ENCODE peak calls at places on chromosomes 5 and 9, in six cellular contexts. One of them, this sample, is unnamed.

GRCh38 chr5:8192840-8193239 is 323.9 kb downstream of the MTRR start:
- DNase-seq in adrenal gland: no peak
- DNase-seq in left ventricle myocardium inferior: no peak
- DNase-seq in A549: no peak
- DNase-seq in Peyer's patch: no peak
- DNase-seq in stomach: no peak
- DNase-seq in this sample: no peak

GRCh38 chr5:2332521-2332920 is 419.0 kb downstream of the IRX2 start:
- DNase-seq in Peyer's patch: no peak
- DNase-seq in adrenal gland: no peak
- DNase-seq in stomach: no peak
- DNase-seq in left ventricle myocardium inferior: no peak
- DNase-seq in A549: no peak
- DNase-seq in this sample: no peak

GRCh38 chr9:107547772-107548297 is 58.3 kb upstream of the KLF4 start:
- DNase-seq in Peyer's patch: no peak
- DNase-seq in left ventricle myocardium inferior: no peak
- DNase-seq in adrenal gland: peak; percentile 23
- DNase-seq in A549: no peak
- DNase-seq in stomach: no peak
- DNase-seq in this sample: peak; percentile 15

GRCh38 chr5:169956126-169956525 is 24.2 kb downstream of the INSYN2B start:
- DNase-seq in Peyer's patch: no peak
- DNase-seq in left ventricle myocardium inferior: no peak
- DNase-seq in stomach: no peak
- DNase-seq in A549: no peak
- DNase-seq in adrenal gland: no peak
- DNase-seq in this sample: peak; percentile 45

GRCh38 chr5:1195916-1196315 is 5.5 kb upstream of the SLC6A19 start:
- DNase-seq in A549: no peak
- DNase-seq in left ventricle myocardium inferior: no peak
- DNase-seq in stomach: no peak
- DNase-seq in adrenal gland: no peak
- DNase-seq in Peyer's patch: no peak
- DNase-seq in this sample: no peak

GRCh38 chr5:78399115-78399514 is 38.7 kb downstream of the SCAMP1 start:
- DNase-seq in left ventricle myocardium inferior: no peak
- DNase-seq in Peyer's patch: no peak
- DNase-seq in A549: no peak
- DNase-seq in stomach: no peak
- DNase-seq in adrenal gland: no peak
- DNase-seq in this sample: peak; percentile 80

GRCh38 chr5:175797521-175798038 is 73.8 kb upstream of the CPLX2 start:
- DNase-seq in adrenal gland: peak; percentile 22
- DNase-seq in A549: no peak
- DNase-seq in left ventricle myocardium inferior: no peak
- DNase-seq in Peyer's patch: no peak
- DNase-seq in stomach: no peak
- DNase-seq in this sample: no peak

GRCh38 chr9:131714161-131714646 is 25.7 kb downstream of the RAPGEF1 start:
- DNase-seq in adrenal gland: no peak
- DNase-seq in stomach: peak; percentile 73
- DNase-seq in Peyer's patch: no peak
- DNase-seq in left ventricle myocardium inferior: peak; percentile 64
- DNase-seq in A549: no peak
- DNase-seq in this sample: peak; percentile 87

GRCh38 chr5:2289380-2289779 is 406.7 kb upstream of the IRX4 start:
- DNase-seq in A549: no peak
- DNase-seq in adrenal gland: no peak
- DNase-seq in Peyer's patch: no peak
- DNase-seq in left ventricle myocardium inferior: no peak
- DNase-seq in stomach: no peak
- DNase-seq in this sample: no peak

GRCh38 chr5:107196500-107196899 is 474.2 kb downstream of the EFNA5 start:
- DNase-seq in Peyer's patch: no peak
- DNase-seq in left ventricle myocardium inferior: no peak
- DNase-seq in adrenal gland: no peak
- DNase-seq in A549: no peak
- DNase-seq in stomach: no peak
- DNase-seq in this sample: no peak

GRCh38 chr5:93476211-93476851 is 104.7 kb downstream of the NR2F1-AS1 start:
- DNase-seq in stomach: no peak
- DNase-seq in Peyer's patch: no peak
- DNase-seq in left ventricle myocardium inferior: no peak
- DNase-seq in adrenal gland: no peak
- DNase-seq in A549: no peak
- DNase-seq in this sample: no peak

GRCh38 chr9:127589955-127590370 is 22.1 kb upstream of the STXBP1 start:
- DNase-seq in A549: peak; percentile 78
- DNase-seq in left ventricle myocardium inferior: no peak
- DNase-seq in adrenal gland: peak; percentile 73
- DNase-seq in Peyer's patch: peak; percentile 38
- DNase-seq in stomach: peak; percentile 70
- DNase-seq in this sample: peak; percentile 79

GRCh38 chr5:399296-400281 is 43.4 kb upstream of the EXOC3 start:
- DNase-seq in left ventricle myocardium inferior: peak; percentile 86
- DNase-seq in A549: peak; percentile 35
- DNase-seq in Peyer's patch: peak; percentile 72
- DNase-seq in stomach: peak; percentile 74
- DNase-seq in adrenal gland: peak; percentile 61
- DNase-seq in this sample: peak; percentile 99

GRCh38 chr5:124678478-124678877 is 68.0 kb downstream of the ZNF608 start:
- DNase-seq in Peyer's patch: no peak
- DNase-seq in adrenal gland: no peak
- DNase-seq in A549: no peak
- DNase-seq in stomach: no peak
- DNase-seq in left ventricle myocardium inferior: peak; percentile 22
- DNase-seq in this sample: no peak

GRCh38 chr9:91603940-91604339 is 180.3 kb upstream of the NFIL3 start:
- DNase-seq in A549: no peak
- DNase-seq in adrenal gland: no peak
- DNase-seq in Peyer's patch: no peak
- DNase-seq in left ventricle myocardium inferior: no peak
- DNase-seq in stomach: no peak
- DNase-seq in this sample: no peak

GRCh38 chr5:139691275-139691629 is 43.1 kb downstream of the CXXC5 start:
- DNase-seq in Peyer's patch: no peak
- DNase-seq in A549: no peak
- DNase-seq in adrenal gland: no peak
- DNase-seq in left ventricle myocardium inferior: no peak
- DNase-seq in stomach: no peak
- DNase-seq in this sample: no peak

GRCh38 chr5:138339086-138339456 is 1.0 kb downstream of the FAM53C start:
- DNase-seq in stomach: peak; percentile 35
- DNase-seq in adrenal gland: no peak
- DNase-seq in A549: no peak
- DNase-seq in Peyer's patch: no peak
- DNase-seq in left ventricle myocardium inferior: no peak
- DNase-seq in this sample: no peak

GRCh38 chr9:134068742-134069535 is 1.1 kb upstream of the BRD3 start:
- DNase-seq in left ventricle myocardium inferior: peak; percentile 16
- DNase-seq in stomach: peak; percentile 26
- DNase-seq in A549: no peak
- DNase-seq in Peyer's patch: no peak
- DNase-seq in adrenal gland: peak; percentile 32
- DNase-seq in this sample: no peak

GRCh38 chr5:170508036-170508435 is 4.2 kb downstream of the KCNIP1 start:
- DNase-seq in stomach: no peak
- DNase-seq in A549: no peak
- DNase-seq in left ventricle myocardium inferior: no peak
- DNase-seq in adrenal gland: no peak
- DNase-seq in Peyer's patch: no peak
- DNase-seq in this sample: no peak

GRCh38 chr5:116564756-116565593 is 9.6 kb downstream of the SEMA6A start:
- DNase-seq in stomach: no peak
- DNase-seq in A549: no peak
- DNase-seq in Peyer's patch: no peak
- DNase-seq in left ventricle myocardium inferior: no peak
- DNase-seq in adrenal gland: no peak
- DNase-seq in this sample: no peak

GRCh38 chr9:15999422-16000339 is 446.8 kb downstream of the CCDC171 start:
- DNase-seq in stomach: no peak
- DNase-seq in Peyer's patch: no peak
- DNase-seq in left ventricle myocardium inferior: no peak
- DNase-seq in adrenal gland: no peak
- DNase-seq in A549: peak; percentile 50
- DNase-seq in this sample: peak; percentile 89

GRCh38 chr5:72412283-72413055 is 92.3 kb downstream of the PTCD2 start:
- DNase-seq in stomach: no peak
- DNase-seq in Peyer's patch: no peak
- DNase-seq in A549: no peak
- DNase-seq in left ventricle myocardium inferior: no peak
- DNase-seq in adrenal gland: no peak
- DNase-seq in this sample: peak; percentile 89

GRCh38 chr5:169442354-169443248 is 141.0 kb upstream of the SPDL1 start:
- DNase-seq in stomach: no peak
- DNase-seq in adrenal gland: no peak
- DNase-seq in Peyer's patch: no peak
- DNase-seq in A549: no peak
- DNase-seq in left ventricle myocardium inferior: no peak
- DNase-seq in this sample: peak; percentile 42

GRCh38 chr9:79763861-79764260 is 192.1 kb downstream of the TLE4 start:
- DNase-seq in Peyer's patch: no peak
- DNase-seq in stomach: peak; percentile 26
- DNase-seq in left ventricle myocardium inferior: no peak
- DNase-seq in A549: no peak
- DNase-seq in adrenal gland: no peak
- DNase-seq in this sample: no peak

GRCh38 chr9:78064075-78064474 is 32.5 kb upstream of the GNAQ start:
- DNase-seq in adrenal gland: no peak
- DNase-seq in A549: no peak
- DNase-seq in left ventricle myocardium inferior: no peak
- DNase-seq in stomach: no peak
- DNase-seq in Peyer's patch: no peak
- DNase-seq in this sample: peak; percentile 4
- H3K4me3 ChIP-seq in adrenal gland: no peak overlapping the region
- H3K4me3 ChIP-seq in A549: no peak overlapping the region
- H3K4me3 ChIP-seq in left ventricle myocardium inferior: no peak overlapping the region
- H3K4me3 ChIP-seq in stomach: no peak overlapping the region
- H3K4me3 ChIP-seq in Peyer's patch: no peak overlapping the region
- H3K4me3 ChIP-seq in this sample: no peak overlapping the region

GRCh38 chr5:154860123-154860522 is 1.7 kb downstream of the CNOT8 start:
- DNase-seq in adrenal gland: peak; percentile 70
- DNase-seq in A549: no peak
- DNase-seq in Peyer's patch: peak; percentile 29
- DNase-seq in stomach: no peak
- DNase-seq in left ventricle myocardium inferior: no peak
- DNase-seq in this sample: peak; percentile 81
- TF ChIP-seq CTCF in adrenal gland: no peak
- TF ChIP-seq CTCF in A549: no peak
- TF ChIP-seq CTCF in Peyer's patch: no peak
- TF ChIP-seq CTCF in stomach: no peak
- TF ChIP-seq CTCF in left ventricle myocardium inferior: no peak
- TF ChIP-seq CTCF in this sample: no peak

GRCh38 chr5:79695501-79695900 is 5.9 kb downstream of the CMYA5 start:
- DNase-seq in A549: no peak
- DNase-seq in stomach: no peak
- DNase-seq in Peyer's patch: no peak
- DNase-seq in left ventricle myocardium inferior: no peak
- DNase-seq in adrenal gland: no peak
- DNase-seq in this sample: no peak

GRCh38 chr5:79697222-79698164 is 7.9 kb downstream of the CMYA5 start:
- DNase-seq in left ventricle myocardium inferior: no peak
- DNase-seq in Peyer's patch: no peak
- DNase-seq in stomach: no peak
- DNase-seq in A549: no peak
- DNase-seq in adrenal gland: no peak
- DNase-seq in this sample: peak; percentile 13

GRCh38 chr5:79694183-79694582 is 4.5 kb downstream of the CMYA5 start:
- DNase-seq in stomach: no peak
- DNase-seq in left ventricle myocardium inferior: no peak
- DNase-seq in adrenal gland: no peak
- DNase-seq in A549: no peak
- DNase-seq in Peyer's patch: no peak
- DNase-seq in this sample: no peak

GRCh38 chr5:79692586-79692985 is 3.0 kb downstream of the CMYA5 start:
- DNase-seq in A549: no peak
- DNase-seq in stomach: no peak
- DNase-seq in adrenal gland: no peak
- DNase-seq in left ventricle myocardium inferior: no peak
- DNase-seq in Peyer's patch: no peak
- DNase-seq in this sample: no peak

GRCh38 chr5:79694652-79695051 is 5.0 kb downstream of the CMYA5 start:
- DNase-seq in left ventricle myocardium inferior: no peak
- DNase-seq in stomach: no peak
- DNase-seq in Peyer's patch: no peak
- DNase-seq in A549: no peak
- DNase-seq in adrenal gland: no peak
- DNase-seq in this sample: no peak
- H3K4me3 ChIP-seq in left ventricle myocardium inferior: peak overlapping the region; percentile 77
- H3K4me3 ChIP-seq in stomach: no peak overlapping the region
- H3K4me3 ChIP-seq in Peyer's patch: no peak overlapping the region
- H3K4me3 ChIP-seq in A549: no peak overlapping the region
- H3K4me3 ChIP-seq in adrenal gland: no peak overlapping the region
- H3K4me3 ChIP-seq in this sample: no peak overlapping the region

GRCh38 chr5:181187500-181188213 is 17.3 kb downstream of the TRIM7 start:
- DNase-seq in stomach: peak; percentile 73
- DNase-seq in adrenal gland: peak; percentile 76
- DNase-seq in left ventricle myocardium inferior: peak; percentile 75
- DNase-seq in A549: no peak
- DNase-seq in Peyer's patch: peak; percentile 53
- DNase-seq in this sample: peak; percentile 86
- TF ChIP-seq CTCF in stomach: no peak
- TF ChIP-seq CTCF in adrenal gland: peak; percentile 33
- TF ChIP-seq CTCF in left ventricle myocardium inferior: peak; percentile 41
- TF ChIP-seq CTCF in A549: peak; percentile 16
- TF ChIP-seq CTCF in Peyer's patch: no peak
- TF ChIP-seq CTCF in this sample: peak; percentile 46

DNA sequence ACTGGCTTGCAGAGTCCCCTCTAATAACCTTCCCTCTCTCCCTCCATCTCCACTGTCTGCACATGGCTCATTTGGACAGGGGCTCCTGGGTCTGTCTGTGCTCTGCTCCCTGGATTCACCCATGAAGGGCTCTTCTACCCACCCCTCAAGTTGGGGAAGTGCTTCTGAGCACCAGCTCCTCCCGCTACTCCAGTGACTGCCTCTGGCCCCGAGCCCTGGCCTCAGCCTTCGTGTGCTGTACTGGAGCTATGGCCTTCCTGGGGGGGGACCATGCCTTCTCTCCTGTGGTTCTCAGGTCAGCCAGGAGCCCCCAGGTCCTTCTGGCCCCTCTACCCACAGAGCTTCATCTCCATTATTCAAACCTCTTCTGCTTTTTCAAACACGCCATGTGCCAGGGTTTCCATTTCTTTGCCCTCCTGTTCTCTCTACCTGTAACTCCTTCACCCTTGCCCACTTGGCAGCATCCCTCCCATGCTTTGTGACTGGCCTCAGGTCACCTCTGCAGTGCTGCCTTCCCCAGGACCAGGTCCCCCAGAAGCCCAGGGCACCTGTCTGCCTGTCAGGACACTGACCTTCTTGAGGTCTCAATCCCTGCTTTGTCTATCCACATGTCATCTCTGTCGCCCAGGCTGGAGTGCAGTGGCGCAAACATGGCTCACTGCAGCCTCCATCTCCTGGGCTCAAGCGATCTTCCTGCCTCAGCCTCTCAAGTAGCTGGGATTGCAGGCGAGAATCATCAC is 9.5 kb downstream of the SH3PXD2B start:
- DNase-seq in left ventricle myocardium inferior: no peak
- DNase-seq in adrenal gland: no peak
- DNase-seq in A549: no peak
- DNase-seq in Peyer's patch: no peak
- DNase-seq in stomach: no peak
- DNase-seq in this sample: no peak
- H3K4me3 ChIP-seq in left ventricle myocardium inferior: no peak overlapping the region
- H3K4me3 ChIP-seq in adrenal gland: no peak overlapping the region
- H3K4me3 ChIP-seq in A549: no peak overlapping the region
- H3K4me3 ChIP-seq in Peyer's patch: no peak overlapping the region
- H3K4me3 ChIP-seq in stomach: no peak overlapping the region
- H3K4me3 ChIP-seq in this sample: no peak overlapping the region